ENCODE peak calls at places on chromosome 19, in seven cellular contexts. C is lower leg skin, I is GM06990, Z is SK-N-SH, D is astrocyte of the hippocampus, V is astrocyte, T is M059J. G is an unnamed sample.

GRCh38 chr19:862529-863304 is 3.3 kb downstream of the CFD start:
- DNase-seq in Z (peak), I (peak), T (no peak), V (no peak), D (peak), C (peak), G (peak)

GRCh38 chr19:46955114-46955812 is 64.4 kb upstream of the NPAS1 start:
- DNase-seq in I (no peak), Z (no peak), V (peak), D (no peak), C (no peak), T (peak), G (no peak)

GRCh38 chr19:48516536-48516935 is 4.9 kb upstream of the LMTK3 start:
- DNase-seq in Z (no peak), D (no peak), C (no peak), V (no peak), T (no peak), I (no peak), G (no peak)

GRCh38 chr19:6425732-6426686 is 1.4 kb upstream of the KHSRP start:
- DNase-seq in C (peak), T (peak), D (no peak), V (no peak), I (no peak), Z (peak), G (no peak)

GRCh38 chr19:56637976-56638555 is 4.9 kb upstream of the SMIM17 start:
- DNase-seq in D (peak), C (peak), I (no peak), Z (no peak), T (peak), V (peak), G (peak)

GRCh38 chr19:1453525-1454371 is 3.8 kb downstream of the APC2 start:
- DNase-seq in Z (peak), V (no peak), I (no peak), T (peak), C (no peak), D (peak), G (no peak)

GRCh38 chr19:34975056-34975455 is 11.0 kb upstream of the ZNF792 start:
- DNase-seq in C (peak), V (no peak), Z (no peak), D (no peak), T (no peak), I (no peak), G (no peak)

GRCh38 chr19:41548954-41549688 is 26.8 kb upstream of the CEACAM21 start:
- DNase-seq in C (no peak), T (no peak), V (no peak), Z (no peak), D (no peak), I (no peak), G (no peak)

GRCh38 chr19:10238172-10238783 is 7.1 kb upstream of the S1PR2 start:
- DNase-seq in C (peak), I (peak), T (peak), Z (no peak), D (no peak), V (no peak), G (no peak)

GRCh38 chr19:16084067-16084685 is 7.9 kb downstream of the TPM4 start:
- DNase-seq in D (no peak), I (no peak), T (no peak), V (no peak), C (no peak), Z (no peak), G (no peak)

GRCh38 chr19:12913871-12914690 is 5.0 kb downstream of the SYCE2 start:
- DNase-seq in C (no peak), T (no peak), Z (no peak), D (peak), V (peak), I (no peak), G (no peak)

GRCh38 chr19:13441810-13442512 is 64.3 kb downstream of the CACNA1A start:
- DNase-seq in I (peak), V (peak), D (peak), Z (no peak), T (peak), C (no peak), G (no peak)

GRCh38 chr19:16185925-16186234 is 670 bp downstream of the FAM32A start:
- DNase-seq in I (no peak), V (no peak), Z (peak), D (no peak), T (no peak), C (no peak), G (no peak)

GRCh38 chr19:57560049-57560491 is 407 bp upstream of the ZNF550 start:
- DNase-seq in V (peak), Z (peak), T (peak), I (peak), C (no peak), D (peak), G (peak)

GRCh38 chr19:8575467-8575997 is 1.7 kb downstream of the MYO1F start:
- DNase-seq in V (peak), D (peak), Z (no peak), T (peak), I (no peak), C (no peak), G (no peak)

GRCh38 chr19:47582320-47582909 is 9.5 kb upstream of the ZNF541 start:
- DNase-seq in Z (no peak), I (no peak), C (no peak), D (peak), T (peak), V (peak), G (no peak)

GRCh38 chr19:10727599-10728250 is 9.8 kb downstream of the DNM2 start:
- DNase-seq in Z (no peak), V (no peak), D (peak), C (no peak), T (no peak), I (no peak), G (no peak)

GRCh38 chr19:6800991-6801396 is 28.5 kb downstream of the VAV1 start:
- DNase-seq in T (peak), D (peak), Z (no peak), V (peak), C (no peak), I (no peak), G (no peak)

GRCh38 chr19:53161123-53161522 is 2.3 kb upstream of the ZNF347 start:
- DNase-seq in V (no peak), I (no peak), Z (no peak), D (no peak), T (no peak), C (no peak), G (no peak)

GRCh38 chr19:39828015-39828633 is 5.8 kb downstream of the DYRK1B start:
- DNase-seq in D (no peak), I (no peak), C (no peak), T (no peak), Z (no peak), V (no peak), G (no peak)

GRCh38 chr19:2550431-2551171 is 74.7 kb downstream of the GADD45B start:
- DNase-seq in D (peak), I (no peak), Z (peak), C (peak), T (no peak), V (no peak), G (no peak)

GRCh38 chr19:51140441-51140840 is 1.7 kb upstream of the SIGLEC7 start:
- DNase-seq in V (no peak), Z (no peak), D (no peak), I (no peak), T (no peak), C (no peak), G (no peak)

GRCh38 chr19:29491491-29491890 is 34.3 kb upstream of the VSTM2B start:
- DNase-seq in T (no peak), V (no peak), C (no peak), I (no peak), Z (no peak), D (no peak), G (no peak)

GRCh38 chr19:19538767-19539166 is 702 bp downstream of the CILP2 start:
- DNase-seq in I (no peak), T (peak), C (no peak), Z (no peak), D (peak), V (no peak), G (no peak)

GRCh38 chr19:18532208-18532890 is 10.5 kb upstream of the ELL start:
- DNase-seq in I (no peak), T (no peak), Z (peak), D (no peak), V (no peak), C (no peak), G (no peak)

GRCh38 chr19:29446331-29446730 is 79.5 kb upstream of the VSTM2B start:
- DNase-seq in Z (no peak), T (no peak), D (no peak), C (peak), V (no peak), I (no peak), G (no peak)

GRCh38 chr19:13872695-13873389 is 4.1 kb upstream of the NANOS3 start:
- DNase-seq in D (peak), T (no peak), Z (peak), V (no peak), I (no peak), C (no peak), G (no peak)

GRCh38 chr19:11554160-11554559 is 4.9 kb downstream of the ELOF1 start:
- DNase-seq in I (peak), D (no peak), C (no peak), Z (no peak), V (no peak), T (no peak), G (no peak)

GRCh38 chr19:55353803-55354697 is 469 bp downstream of the COX6B2 start:
- DNase-seq in C (no peak), D (peak), V (no peak), T (peak), Z (peak), I (peak), G (peak)

GRCh38 chr19:10478903-10479384 is 24.2 kb downstream of the KEAP1 start:
- DNase-seq in Z (peak), V (peak), D (peak), C (peak), T (peak), I (peak), G (peak)

GRCh38 chr19:53511933-53512374 is 26.0 kb upstream of the ZNF331 start:
- DNase-seq in I (no peak), D (peak), V (peak), C (peak), Z (peak), T (peak), G (peak)

GRCh38 chr19:10501971-10502523 is 1.1 kb downstream of the KEAP1 start:
- DNase-seq in V (no peak), T (peak), I (peak), D (peak), Z (peak), C (peak), G (peak)

GRCh38 chr19:17560205-17560595 is 4.8 kb downstream of the COLGALT1 start:
- DNase-seq in I (no peak), D (peak), T (no peak), V (peak), Z (no peak), C (no peak), G (no peak)

GRCh38 chr19:8213827-8214672 is 4.9 kb downstream of the CERS4 start:
- DNase-seq in C (no peak), D (no peak), Z (no peak), V (no peak), T (no peak), I (no peak), G (no peak)

GRCh38 chr19:2167896-2168618 is 4.3 kb downstream of the DOT1L start:
- DNase-seq in D (peak), V (peak), Z (no peak), I (peak), C (peak), T (peak), G (peak)